ENCODE peak calls at places on chromosome 12, in seven cellular contexts. G, S, W, N, L, B and Z are unnamed samples.

GRCh38 chr12:69879007-69879960 is 54.3 kb downstream of the MYRFL start:
- DNase-seq in G (peak; percentile 59), S (peak; percentile 51), W (peak; percentile 78), N (no peak), L (no peak), B (peak; percentile 76), Z (peak; percentile 81)

GRCh38 chr12:99957866-99958466 is 26.8 kb downstream of the ANKS1B start:
- DNase-seq in G (no peak), S (no peak), W (no peak), N (no peak), L (no peak), B (no peak), Z (no peak)

GRCh38 chr12:75995691-75996090 is 35.9 kb downstream of the PHLDA1 start:
- DNase-seq in G (no peak), S (no peak), W (no peak), N (no peak), L (no peak), B (no peak), Z (no peak)

GRCh38 chr12:50642035-50642451 is 121.9 kb upstream of the ATF1 start:
- DNase-seq in G (no peak), S (peak; percentile 36), W (peak; percentile 62), N (no peak), L (no peak), B (no peak), Z (no peak)

GRCh38 chr12:106753526-106753925 is 21.0 kb upstream of the RIC8B start:
- DNase-seq in G (no peak), S (no peak), W (no peak), N (peak; percentile 67), L (no peak), B (no peak), Z (no peak)

GRCh38 chr12:58529897-58530296 is 390.4 kb downstream of the LRIG3 start:
- DNase-seq in G (no peak), S (no peak), W (no peak), N (no peak), L (no peak), B (no peak), Z (no peak)

GRCh38 chr12:68631177-68631576 is 20.5 kb downstream of the RAP1B start:
- DNase-seq in G (no peak), S (no peak), W (no peak), N (no peak), L (no peak), B (no peak), Z (no peak)

GRCh38 chr12:96438330-96438729 is 38.1 kb upstream of the CDK17 start:
- DNase-seq in G (no peak), S (no peak), W (no peak), N (no peak), L (no peak), B (no peak), Z (no peak)

GRCh38 chr12:50618864-50619609 is 114.3 kb downstream of the DIP2B start:
- DNase-seq in G (peak; percentile 66), S (no peak), W (no peak), N (no peak), L (no peak), B (no peak), Z (peak; percentile 68)

GRCh38 chr12:49294086-49294803 is 702 bp upstream of the PRPH start:
- DNase-seq in G (no peak), S (no peak), W (no peak), N (no peak), L (no peak), B (peak; percentile 61), Z (no peak)

GRCh38 chr12:53659011-53659551 is 16.8 kb downstream of the ATP5MC2 start:
- DNase-seq in G (peak; percentile 45), S (peak; percentile 96), W (no peak), N (no peak), L (no peak), B (no peak), Z (peak; percentile 92)

GRCh38 chr12:95623554-95624170 is 72.4 kb upstream of the USP44 start:
- DNase-seq in G (peak; percentile 66), S (peak; percentile 73), W (peak; percentile 62), N (no peak), L (peak; percentile 87), B (peak; percentile 69), Z (peak; percentile 94)

GRCh38 chr12:1836854-1837411 is 16.6 kb downstream of the LRTM2 start:
- DNase-seq in G (no peak), S (peak; percentile 17), W (no peak), N (no peak), L (no peak), B (peak; percentile 86), Z (peak; percentile 42)

GRCh38 chr12:90100619-90101018 is 392.0 kb upstream of the ATP2B1 start:
- DNase-seq in G (no peak), S (no peak), W (no peak), N (no peak), L (no peak), B (no peak), Z (peak; percentile 72)

GRCh38 chr12:19058235-19059021 is 71.1 kb upstream of the PLEKHA5 start:
- DNase-seq in G (no peak), S (no peak), W (no peak), N (no peak), L (no peak), B (peak; percentile 39), Z (no peak)

GRCh38 chr12:47942327-47943230 is 20.8 kb upstream of the TMEM106C start:
- DNase-seq in G (no peak), S (peak; percentile 6), W (peak; percentile 49), N (no peak), L (peak; percentile 38), B (peak; percentile 86), Z (no peak)

GRCh38 chr12:6735448-6736191 is 11.8 kb downstream of the COPS7A start:
- DNase-seq in G (no peak), S (peak; percentile 46), W (peak; percentile 54), N (no peak), L (no peak), B (peak; percentile 76), Z (no peak)

GRCh38 chr12:92784795-92785562 is 82.2 kb downstream of the PLEKHG7 start:
- DNase-seq in G (peak; percentile 72), S (peak; percentile 85), W (peak; percentile 71), N (peak; percentile 70), L (peak; percentile 19), B (peak; percentile 38), Z (peak; percentile 88)

GRCh38 chr12:53603804-53604203 is 22.4 kb downstream of the ATF7 start:
- DNase-seq in G (no peak), S (no peak), W (no peak), N (no peak), L (no peak), B (no peak), Z (no peak)

GRCh38 chr12:22803725-22804124 is 178.8 kb downstream of the ETNK1 start:
- DNase-seq in G (no peak), S (no peak), W (no peak), N (no peak), L (no peak), B (no peak), Z (no peak)

GRCh38 chr12:98990648-98991047 is 345.6 kb downstream of the APAF1 start:
- DNase-seq in G (no peak), S (no peak), W (no peak), N (no peak), L (no peak), B (no peak), Z (peak; percentile 79)

GRCh38 chr12:105820407-105821140 is 318.2 kb downstream of the NUAK1 start:
- DNase-seq in G (no peak), S (peak; percentile 40), W (no peak), N (no peak), L (peak; percentile 3), B (no peak), Z (no peak)

GRCh38 chr12:53482626-53483165 is 16.6 kb downstream of the MAP3K12 start:
- DNase-seq in G (no peak), S (no peak), W (peak; percentile 27), N (no peak), L (no peak), B (no peak), Z (no peak)

GRCh38 chr12:113468365-113469223 is 3.1 kb downstream of the LHX5 start:
- DNase-seq in G (no peak), S (no peak), W (no peak), N (no peak), L (no peak), B (peak; percentile 27), Z (no peak)

GRCh38 chr12:59734371-59734770 is 138.5 kb downstream of the SLC16A7 start:
- DNase-seq in G (no peak), S (no peak), W (no peak), N (no peak), L (no peak), B (no peak), Z (no peak)

GRCh38 chr12:65266408-65266807 is 12.1 kb upstream of the MSRB3 start:
- DNase-seq in G (no peak), S (no peak), W (no peak), N (no peak), L (no peak), B (no peak), Z (no peak)

GRCh38 chr12:119302334-119303132 is 32.0 kb upstream of the CCDC60 start:
- DNase-seq in G (no peak), S (no peak), W (no peak), N (no peak), L (no peak), B (peak; percentile 49), Z (no peak)

GRCh38 chr12:29223431-29223830 is 74.4 kb downstream of the FAR2 start:
- DNase-seq in G (no peak), S (no peak), W (no peak), N (no peak), L (no peak), B (no peak), Z (no peak)
- TF ChIP-seq JUND in G (no peak), S (no peak), W (no peak), N (no peak), L (no peak), B (no peak), Z (no peak)

GRCh38 chr12:132580701-132581292 is 29.6 kb downstream of the LRCOL1 start:
- DNase-seq in G (no peak), S (no peak), W (no peak), N (no peak), L (no peak), B (no peak), Z (no peak)
- TF ChIP-seq JUND in G (no peak), S (no peak), W (no peak), N (no peak), L (no peak), B (no peak), Z (no peak)

DNA sequence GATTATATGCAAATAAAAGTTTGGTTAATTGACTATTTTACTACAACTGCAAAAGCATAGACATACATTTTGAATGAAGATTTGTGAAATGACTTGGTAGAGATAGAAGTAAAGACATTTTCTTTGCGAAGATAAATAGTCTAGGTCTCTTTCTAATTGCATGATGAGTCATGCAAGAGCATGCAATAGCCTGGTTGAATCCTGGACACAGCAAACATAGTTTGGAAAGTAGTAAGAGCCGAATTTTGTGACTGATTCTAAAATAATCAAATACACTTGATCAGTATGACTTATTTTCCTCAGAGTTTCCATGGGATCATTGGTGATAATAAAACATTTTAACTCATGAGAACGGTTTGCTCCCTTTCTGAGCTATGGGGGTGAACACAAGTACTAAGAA is 27.7 kb upstream of the CAND1 start:
- DNase-seq in G (no peak), S (no peak), W (no peak), N (no peak), L (no peak), B (no peak), Z (no peak)
- TF ChIP-seq JUND in G (no peak), S (no peak), W (peak; percentile 59), N (no peak), L (no peak), B (no peak), Z (no peak)

GRCh38 chr12:67354966-67355365 is 85.8 kb downstream of the CAND1 start:
- DNase-seq in G (no peak), S (no peak), W (no peak), N (no peak), L (no peak), B (no peak), Z (no peak)
- TF ChIP-seq JUND in G (no peak), S (no peak), W (no peak), N (no peak), L (no peak), B (no peak), Z (no peak)